ENCODE peak calls at places on chromosomes 4 and X, in eight cellular contexts. L is breast epithelium, J is H1, S is gastrocnemius medialis, K is NB4, V is spleen, T is tibial nerve, F is uterus. C is an unnamed sample.

GRCh38 chr4:60945641-60946040 is 254.5 kb upstream of the ADGRL3 start:
- DNase-seq in K (no peak), J (no peak), S (no peak), V (no peak), F (no peak), L (no peak), T (no peak), C (no peak)

GRCh38 chr4:51943221-51943620 is 76.9 kb downstream of the LRRC66 start:
- DNase-seq in K (no peak), V (no peak), T (no peak), J (no peak), F (no peak), L (no peak), S (no peak), C (no peak)

GRCh38 chr4:151676301-151676700 is 84.5 kb downstream of the GATB start:
- DNase-seq in K (no peak), J (no peak), L (no peak), V (no peak), F (no peak), S (no peak), T (no peak), C (peak; percentile 30)

GRCh38 chr4:79851625-79852304 is 221.3 kb downstream of the ANTXR2 start:
- DNase-seq in K (no peak), T (no peak), S (no peak), V (no peak), J (no peak), F (no peak), L (no peak), C (no peak)

GRCh38 chrX:78753571-78753970 is 6.1 kb downstream of the LPAR4 start:
- DNase-seq in J (no peak), S (no peak), V (no peak), K (no peak), L (no peak), T (no peak), F (no peak), C (no peak)

GRCh38 chrX:23844502-23845138 is 61.6 kb downstream of the SAT1 start:
- DNase-seq in J (no peak), V (peak; percentile 25), F (no peak), K (peak; percentile 72), L (no peak), T (peak; percentile 7), S (no peak), C (peak; percentile 66)

GRCh38 chrX:150200820-150201287 is 162.3 kb upstream of the MAMLD1 start:
- DNase-seq in F (peak; percentile 50), T (peak; percentile 51), L (peak; percentile 65), K (peak; percentile 91), S (peak; percentile 64), J (no peak), V (peak; percentile 57), C (no peak)

GRCh38 chrX:17411189-17411588 is 36.2 kb downstream of the NHS start:
- DNase-seq in S (no peak), L (no peak), T (no peak), F (no peak), K (no peak), V (no peak), J (no peak), C (no peak)

GRCh38 chr4:6913350-6913749 is 3.7 kb downstream of the TBC1D14 start:
- DNase-seq in F (no peak), K (no peak), S (no peak), L (no peak), T (no peak), V (no peak), J (no peak), C (no peak)

GRCh38 chr4:6910340-6910959 is 824 bp downstream of the TBC1D14 start:
- DNase-seq in V (no peak), S (no peak), K (peak; percentile 56), T (no peak), F (no peak), J (no peak), L (no peak), C (peak; percentile 56)

GRCh38 chr4:6914448-6914847 is 4.8 kb downstream of the TBC1D14 start:
- DNase-seq in K (no peak), F (no peak), T (no peak), V (peak; percentile 46), L (no peak), S (no peak), J (no peak), C (no peak)

GRCh38 chr4:6910960-6911874 is 1.6 kb downstream of the TBC1D14 start:
- DNase-seq in V (peak; percentile 73), K (no peak), L (no peak), F (no peak), S (no peak), J (no peak), T (no peak), C (no peak)

GRCh38 chr4:6912412-6912811 is 2.8 kb downstream of the TBC1D14 start:
- DNase-seq in L (no peak), V (peak; percentile 41), T (no peak), K (peak; percentile 54), S (no peak), F (no peak), J (no peak), C (no peak)
- TF ChIP-seq POLR2A in L (no peak), V (no peak), T (no peak), K (no peak), S (peak; percentile 30), F (no peak), J (no peak), C (no peak)

DNA sequence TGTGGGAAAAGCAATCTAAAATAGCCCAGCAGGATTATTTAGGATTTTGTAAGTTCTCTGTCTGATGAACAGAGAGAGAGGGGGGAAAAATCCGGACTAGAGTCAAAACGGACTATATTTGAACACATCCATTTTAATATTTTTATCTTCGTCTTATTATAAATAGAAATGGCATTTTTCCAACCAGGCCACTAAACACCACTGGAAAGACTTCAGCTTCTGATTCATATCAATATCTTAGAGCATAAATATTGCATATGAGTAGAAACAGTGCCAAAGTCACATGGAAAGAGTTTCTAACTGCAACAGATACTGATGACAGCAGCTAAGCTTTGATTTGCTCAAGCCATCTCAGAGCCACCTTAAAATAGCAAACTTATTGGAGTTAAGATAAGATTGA is 479 bp downstream of the PPARGC1A start:
- DNase-seq in L (no peak), J (no peak), T (no peak), V (no peak), F (no peak), S (no peak), K (no peak), C (no peak)
- TF ChIP-seq POLR2A in L (no peak), J (no peak), T (no peak), V (no peak), F (no peak), S (no peak), K (no peak), C (no peak)

DNA sequence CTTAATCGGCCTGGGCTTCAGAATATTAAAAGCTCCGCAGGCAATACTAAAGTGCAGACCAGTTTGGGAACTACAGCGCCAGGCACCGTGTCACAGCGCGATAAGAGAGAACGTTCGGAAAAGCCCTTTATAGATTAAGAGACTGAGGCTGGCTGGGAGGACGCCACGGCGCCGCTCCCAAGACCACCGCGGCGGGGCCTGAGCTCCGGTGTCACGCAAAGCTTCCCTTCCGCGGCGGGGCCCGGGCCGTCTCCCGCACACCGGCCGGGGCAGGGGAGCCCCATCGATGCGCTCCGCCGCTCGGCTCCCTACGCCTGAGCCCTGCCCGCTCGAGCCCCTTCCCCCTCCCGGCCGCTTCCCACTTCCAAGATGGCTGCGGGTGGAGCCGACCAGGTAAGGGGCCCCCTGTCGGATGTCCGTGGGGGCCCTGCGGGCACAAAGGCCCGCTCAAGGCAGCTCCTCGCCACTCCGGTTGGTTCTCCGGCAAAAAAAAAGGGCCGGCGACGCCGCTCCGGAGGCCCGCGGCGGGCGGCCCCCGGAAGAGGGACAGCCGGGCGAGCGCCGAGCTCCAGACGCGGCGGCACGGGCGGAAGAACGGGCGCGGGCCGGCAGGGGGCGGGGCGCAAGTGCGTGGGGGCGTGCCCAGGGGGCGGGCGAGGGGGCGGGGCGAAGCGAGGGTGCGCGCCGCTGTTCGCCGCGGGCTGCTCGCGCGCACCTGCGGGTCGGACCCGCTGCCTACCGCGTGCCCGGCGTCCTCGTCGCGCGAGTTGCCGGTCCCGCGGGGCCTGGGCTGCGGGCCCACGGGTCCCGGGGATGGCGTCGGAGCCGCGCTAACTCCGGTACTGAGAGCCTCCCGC is at the start of gene TBC1D14:
- DNase-seq in V (peak; percentile 98), K (peak; percentile 94), L (peak; percentile 80), F (peak; percentile 87), J (no peak), S (peak; percentile 85), T (peak; percentile 77), C (peak; percentile 95)
- TF ChIP-seq POLR2A in V (peak; percentile 30), K (peak; percentile 91), L (no peak), F (peak; percentile 57), J (no peak), S (peak; percentile 87), T (peak; percentile 33), C (peak; percentile 87)

DNA sequence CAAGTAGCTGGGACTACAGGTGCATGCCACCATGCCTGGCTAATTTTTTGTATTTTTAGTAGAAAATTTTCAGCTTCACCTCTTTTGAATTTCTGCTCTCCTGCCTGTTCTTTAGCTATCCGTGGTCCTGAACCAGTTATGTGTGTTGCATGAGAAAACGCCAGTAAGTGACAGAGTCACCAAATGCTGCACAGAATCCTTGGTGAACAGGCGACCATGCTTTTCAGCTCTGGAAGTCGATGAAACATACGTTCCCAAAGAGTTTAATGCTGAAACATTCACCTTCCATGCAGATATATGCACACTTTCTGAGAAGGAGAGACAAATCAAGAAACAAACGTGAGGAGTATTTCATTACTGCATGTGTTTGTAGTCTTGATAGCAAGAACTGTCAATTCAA is 13.9 kb downstream of the ALB start:
- DNase-seq in S (no peak), J (no peak), K (peak; percentile 7), V (no peak), T (no peak), F (no peak), L (no peak), C (no peak)
- TF ChIP-seq POLR2A in S (no peak), J (no peak), K (no peak), V (no peak), T (no peak), F (no peak), L (no peak), C (no peak)

GRCh38 chrX:118945921-118946320 is 28.5 kb upstream of the LONRF3 start:
- DNase-seq in K (no peak), T (no peak), F (no peak), V (no peak), L (no peak), S (no peak), J (no peak), C (no peak)
- TF ChIP-seq POLR2A in K (no peak), T (no peak), F (no peak), V (no peak), L (no peak), S (no peak), J (no peak), C (no peak)

C was measured in erythroblast.